ENCODE peak calls at places on chromosomes 6 and 20, in eight cellular contexts. W is T-helper 2 cell; N is MCF 10A; E is EH; R is tibial artery; L is CD4-positive, alpha-beta T cell; U is HFF-Myc; D is ACHN. S is an unnamed sample.

GRCh38 chr6:131065112-131065823 is 2.2 kb upstream of the EPB41L2 start:
- DNase-seq in W (no peak), N (peak; percentile 31), E (no peak), R (no peak), L (no peak), U (no peak), D (no peak), S (no peak)

GRCh38 chr20:63498950-63499332 is at the start of gene EEF1A2:
- DNase-seq in W (peak; percentile 33), N (no peak), E (no peak), R (no peak), L (peak; percentile 70), U (no peak), D (peak; percentile 42), S (no peak)

GRCh38 chr6:46368137-46368536 is 123.1 kb downstream of the RCAN2 start:
- DNase-seq in W (no peak), N (no peak), E (no peak), R (no peak), L (no peak), U (no peak), D (no peak), S (no peak)

GRCh38 chr6:125314019-125314581 is 12.3 kb upstream of the HDDC2 start:
- DNase-seq in W (peak; percentile 35), N (peak; percentile 73), E (peak; percentile 76), R (peak; percentile 84), L (peak; percentile 17), U (peak; percentile 44), D (peak; percentile 58), S (no peak)

GRCh38 chr20:62457098-62457497 is 18.7 kb downstream of the GATA5 start:
- DNase-seq in W (no peak), N (no peak), E (no peak), R (no peak), L (no peak), U (no peak), D (no peak), S (no peak)

GRCh38 chr6:134621858-134622257 is 303.9 kb upstream of the SGK1 start:
- DNase-seq in W (peak; percentile 13), N (peak; percentile 96), E (no peak), R (no peak), L (no peak), U (no peak), D (no peak), S (no peak)

GRCh38 chr6:134186355-134186754 is 131.6 kb downstream of the SGK1 start:
- DNase-seq in W (no peak), N (no peak), E (no peak), R (no peak), L (no peak), U (no peak), D (no peak), S (no peak)

GRCh38 chr6:127938701-127939100 is 37.8 kb upstream of the THEMIS start:
- DNase-seq in W (peak; percentile 77), N (peak; percentile 64), E (peak; percentile 77), R (no peak), L (no peak), U (peak; percentile 36), D (peak; percentile 35), S (peak; percentile 5)

GRCh38 chr6:12262236-12263061 is 27.7 kb upstream of the EDN1 start:
- DNase-seq in W (no peak), N (no peak), E (no peak), R (no peak), L (no peak), U (no peak), D (no peak), S (no peak)

GRCh38 chr20:49450281-49450707 is 32.2 kb downstream of the KCNB1 start:
- DNase-seq in W (no peak), N (no peak), E (no peak), R (no peak), L (no peak), U (no peak), D (no peak), S (no peak)

GRCh38 chr6:144655376-144655775 is 370.2 kb downstream of the UTRN start:
- DNase-seq in W (no peak), N (no peak), E (no peak), R (no peak), L (no peak), U (no peak), D (no peak), S (no peak)

GRCh38 chr6:108648186-108648585 is 87.5 kb downstream of the FOXO3 start:
- DNase-seq in W (no peak), N (no peak), E (no peak), R (no peak), L (no peak), U (no peak), D (no peak), S (no peak)

GRCh38 chr6:6701864-6702263 is 113.3 kb downstream of the LY86 start:
- DNase-seq in W (no peak), N (no peak), E (no peak), R (no peak), L (no peak), U (no peak), D (no peak), S (no peak)

GRCh38 chr6:165439928-165440554 is 130.6 kb upstream of the C6orf118 start:
- DNase-seq in W (peak; percentile 45), N (peak; percentile 54), E (no peak), R (no peak), L (no peak), U (no peak), D (peak; percentile 60), S (peak; percentile 26)

GRCh38 chr6:56104591-56104990 is 142.8 kb downstream of the COL21A1 start:
- DNase-seq in W (no peak), N (no peak), E (no peak), R (no peak), L (no peak), U (no peak), D (no peak), S (no peak)

GRCh38 chr20:19936801-19937583 is 80.2 kb upstream of the NAA20 start:
- DNase-seq in W (peak; percentile 62), N (no peak), E (no peak), R (no peak), L (peak; percentile 6), U (no peak), D (no peak), S (peak; percentile 45)

GRCh38 chr6:149450679-149451360 is 34.0 kb downstream of the ZC3H12D start:
- DNase-seq in W (no peak), N (no peak), E (peak; percentile 23), R (peak; percentile 74), L (no peak), U (no peak), D (no peak), S (no peak)

S was measured in pulmonary artery endothelial cell.